ENCODE peak calls at places on chromosomes 13 and 19, in four cellular contexts. One of them, this sample, is unnamed.

GRCh38 chr13:24802074-24802473 is 38.1 kb downstream of the RNF17 start:
- DNase-seq in fibroblast of pulmonary artery: no peak
- DNase-seq in cardiac fibroblast: no peak
- DNase-seq in uterus: no peak
- DNase-seq in this sample: peak; percentile 1

GRCh38 chr19:35509018-35509652 is 4.3 kb downstream of the DMKN start:
- DNase-seq in fibroblast of pulmonary artery: no peak
- DNase-seq in cardiac fibroblast: no peak
- DNase-seq in uterus: peak; percentile 29
- DNase-seq in this sample: peak; percentile 12

GRCh38 chr13:90099847-90100246 is 1247.6 kb upstream of the MIR17HG start:
- DNase-seq in fibroblast of pulmonary artery: no peak
- DNase-seq in cardiac fibroblast: no peak
- DNase-seq in uterus: no peak
- DNase-seq in this sample: no peak

GRCh38 chr19:7004313-7004931 is 16.8 kb downstream of the MBD3L2B start:
- DNase-seq in fibroblast of pulmonary artery: no peak
- DNase-seq in cardiac fibroblast: no peak
- DNase-seq in uterus: no peak
- DNase-seq in this sample: no peak

GRCh38 chr19:54164369-54165068 is 5.0 kb upstream of the LENG1 start:
- DNase-seq in fibroblast of pulmonary artery: peak; percentile 40
- DNase-seq in cardiac fibroblast: peak; percentile 61
- DNase-seq in uterus: no peak
- DNase-seq in this sample: peak; percentile 47

GRCh38 chr13:53032849-53033248 is 4.2 kb downstream of the OLFM4 start:
- DNase-seq in fibroblast of pulmonary artery: no peak
- DNase-seq in cardiac fibroblast: no peak
- DNase-seq in uterus: no peak
- DNase-seq in this sample: no peak

GRCh38 chr19:44548736-44549135 is 19.3 kb upstream of the CEACAM20 start:
- DNase-seq in fibroblast of pulmonary artery: peak; percentile 71
- DNase-seq in cardiac fibroblast: no peak
- DNase-seq in uterus: no peak
- DNase-seq in this sample: peak; percentile 20

GRCh38 chr19:45428385-45429231 is 4.9 kb upstream of the ERCC1 start:
- DNase-seq in fibroblast of pulmonary artery: peak; percentile 43
- DNase-seq in cardiac fibroblast: peak; percentile 59
- DNase-seq in uterus: peak; percentile 70
- DNase-seq in this sample: peak; percentile 48

GRCh38 chr19:40809358-40810086 is 10.5 kb downstream of the EGLN2 start:
- DNase-seq in fibroblast of pulmonary artery: no peak
- DNase-seq in cardiac fibroblast: no peak
- DNase-seq in uterus: no peak
- DNase-seq in this sample: no peak

GRCh38 chr19:40954573-40954972 is 36.5 kb upstream of the CYP2B6 start:
- DNase-seq in fibroblast of pulmonary artery: peak; percentile 7
- DNase-seq in cardiac fibroblast: peak; percentile 5
- DNase-seq in uterus: no peak
- DNase-seq in this sample: peak; percentile 7

GRCh38 chr13:66915596-66916185 is 314.4 kb downstream of the PCDH9 start:
- DNase-seq in fibroblast of pulmonary artery: peak; percentile 61
- DNase-seq in cardiac fibroblast: peak; percentile 39
- DNase-seq in uterus: no peak
- DNase-seq in this sample: peak; percentile 69

GRCh38 chr13:94327318-94327717 is 152.2 kb downstream of the DCT start:
- DNase-seq in fibroblast of pulmonary artery: no peak
- DNase-seq in cardiac fibroblast: no peak
- DNase-seq in uterus: no peak
- DNase-seq in this sample: no peak

GRCh38 chr19:19820774-19821315 is 705 bp downstream of the ZNF506 start:
- DNase-seq in fibroblast of pulmonary artery: no peak
- DNase-seq in cardiac fibroblast: no peak
- DNase-seq in uterus: no peak
- DNase-seq in this sample: peak; percentile 7

GRCh38 chr13:112055417-112056206 is 11.3 kb upstream of the SOX1 start:
- DNase-seq in fibroblast of pulmonary artery: no peak
- DNase-seq in cardiac fibroblast: no peak
- DNase-seq in uterus: no peak
- DNase-seq in this sample: no peak

GRCh38 chr13:33575378-33575777 is 242.6 kb upstream of the RFC3 start:
- DNase-seq in fibroblast of pulmonary artery: no peak
- DNase-seq in cardiac fibroblast: no peak
- DNase-seq in uterus: no peak
- DNase-seq in this sample: no peak

GRCh38 chr19:7832781-7833180 is 2.8 kb downstream of the EVI5L start:
- DNase-seq in fibroblast of pulmonary artery: peak; percentile 30
- DNase-seq in cardiac fibroblast: peak; percentile 39
- DNase-seq in uterus: no peak
- DNase-seq in this sample: no peak

GRCh38 chr13:102117175-102117830 is 284.5 kb downstream of the FGF14 start:
- DNase-seq in fibroblast of pulmonary artery: no peak
- DNase-seq in cardiac fibroblast: no peak
- DNase-seq in uterus: no peak
- DNase-seq in this sample: no peak

GRCh38 chr13:44293354-44293753 is 80.3 kb upstream of the SERP2 start:
- DNase-seq in fibroblast of pulmonary artery: no peak
- DNase-seq in cardiac fibroblast: no peak
- DNase-seq in uterus: no peak
- DNase-seq in this sample: no peak

GRCh38 chr19:40633207-40633606 is 32.0 kb downstream of the LTBP4 start:
- DNase-seq in fibroblast of pulmonary artery: no peak
- DNase-seq in cardiac fibroblast: no peak
- DNase-seq in uterus: no peak
- DNase-seq in this sample: peak; percentile 43

GRCh38 chr19:15276620-15277019 is 44.4 kb upstream of the EPHX3 start:
- DNase-seq in fibroblast of pulmonary artery: no peak
- DNase-seq in cardiac fibroblast: no peak
- DNase-seq in uterus: no peak
- DNase-seq in this sample: no peak

GRCh38 chr19:1856345-1856697 is 7.1 kb downstream of the KLF16 start:
- DNase-seq in fibroblast of pulmonary artery: no peak
- DNase-seq in cardiac fibroblast: no peak
- DNase-seq in uterus: no peak
- DNase-seq in this sample: no peak

GRCh38 chr19:55216461-55217198 is 7.3 kb upstream of the PTPRH start:
- DNase-seq in fibroblast of pulmonary artery: peak; percentile 99
- DNase-seq in cardiac fibroblast: peak; percentile 99
- DNase-seq in uterus: peak; percentile 41
- DNase-seq in this sample: peak; percentile 100

GRCh38 chr19:53772943-53773342 is 51.2 kb downstream of the NLRP12 start:
- DNase-seq in fibroblast of pulmonary artery: peak; percentile 73
- DNase-seq in cardiac fibroblast: peak; percentile 61
- DNase-seq in uterus: peak; percentile 17
- DNase-seq in this sample: peak; percentile 79

GRCh38 chr13:46296920-46297319 is 85.2 kb downstream of the LRRC63 start:
- DNase-seq in fibroblast of pulmonary artery: peak; percentile 94
- DNase-seq in cardiac fibroblast: peak; percentile 92
- DNase-seq in uterus: no peak
- DNase-seq in this sample: peak; percentile 79

GRCh38 chr19:5048727-5049553 is 80.0 kb downstream of the KDM4B start:
- DNase-seq in fibroblast of pulmonary artery: peak; percentile 70
- DNase-seq in cardiac fibroblast: peak; percentile 76
- DNase-seq in uterus: peak; percentile 61
- DNase-seq in this sample: peak; percentile 68

GRCh38 chr13:44574466-44574855 is 1.7 kb downstream of the TSC22D1 start:
- DNase-seq in fibroblast of pulmonary artery: no peak
- DNase-seq in cardiac fibroblast: peak; percentile 19
- DNase-seq in uterus: no peak
- DNase-seq in this sample: peak; percentile 26

GRCh38 chr13:49865174-49865573 is 71.0 kb downstream of the SPRYD7 start:
- DNase-seq in fibroblast of pulmonary artery: no peak
- DNase-seq in cardiac fibroblast: no peak
- DNase-seq in uterus: no peak
- DNase-seq in this sample: no peak

GRCh38 chr13:75258159-75258782 is 223.7 kb downstream of the TBC1D4 start:
- DNase-seq in fibroblast of pulmonary artery: peak; percentile 77
- DNase-seq in cardiac fibroblast: peak; percentile 65
- DNase-seq in uterus: no peak
- DNase-seq in this sample: peak; percentile 81

GRCh38 chr13:50123002-50123401 is 107.8 kb downstream of the KCNRG start:
- DNase-seq in fibroblast of pulmonary artery: no peak
- DNase-seq in cardiac fibroblast: no peak
- DNase-seq in uterus: no peak
- DNase-seq in this sample: no peak

GRCh38 chr19:43711751-43712355 is 4.0 kb upstream of the IRGC start:
- DNase-seq in fibroblast of pulmonary artery: no peak
- DNase-seq in cardiac fibroblast: no peak
- DNase-seq in uterus: no peak
- DNase-seq in this sample: no peak

GRCh38 chr19:7879102-7879770 is 5.0 kb upstream of the PRR36 start:
- DNase-seq in fibroblast of pulmonary artery: no peak
- DNase-seq in cardiac fibroblast: no peak
- DNase-seq in uterus: no peak
- DNase-seq in this sample: no peak

GRCh38 chr19:17091758-17092333 is 16.3 kb downstream of the MYO9B start:
- DNase-seq in fibroblast of pulmonary artery: no peak
- DNase-seq in cardiac fibroblast: no peak
- DNase-seq in uterus: no peak
- DNase-seq in this sample: no peak

GRCh38 chr13:101489635-101490034 is 37.2 kb downstream of the ITGBL1 start:
- DNase-seq in fibroblast of pulmonary artery: peak; percentile 26
- DNase-seq in cardiac fibroblast: no peak
- DNase-seq in uterus: no peak
- DNase-seq in this sample: peak; percentile 70

GRCh38 chr13:41193469-41193868 is 900 bp downstream of the KBTBD7 start:
- DNase-seq in fibroblast of pulmonary artery: no peak
- DNase-seq in cardiac fibroblast: no peak
- DNase-seq in uterus: no peak
- DNase-seq in this sample: no peak
- H3K4me3 ChIP-seq in fibroblast of pulmonary artery: no peak overlapping the region
- H3K4me3 ChIP-seq in cardiac fibroblast: peak overlapping the region; percentile 61
- H3K4me3 ChIP-seq in uterus: peak overlapping the region; percentile 81
- H3K4me3 ChIP-seq in this sample: peak overlapping the region; percentile 61

DNA sequence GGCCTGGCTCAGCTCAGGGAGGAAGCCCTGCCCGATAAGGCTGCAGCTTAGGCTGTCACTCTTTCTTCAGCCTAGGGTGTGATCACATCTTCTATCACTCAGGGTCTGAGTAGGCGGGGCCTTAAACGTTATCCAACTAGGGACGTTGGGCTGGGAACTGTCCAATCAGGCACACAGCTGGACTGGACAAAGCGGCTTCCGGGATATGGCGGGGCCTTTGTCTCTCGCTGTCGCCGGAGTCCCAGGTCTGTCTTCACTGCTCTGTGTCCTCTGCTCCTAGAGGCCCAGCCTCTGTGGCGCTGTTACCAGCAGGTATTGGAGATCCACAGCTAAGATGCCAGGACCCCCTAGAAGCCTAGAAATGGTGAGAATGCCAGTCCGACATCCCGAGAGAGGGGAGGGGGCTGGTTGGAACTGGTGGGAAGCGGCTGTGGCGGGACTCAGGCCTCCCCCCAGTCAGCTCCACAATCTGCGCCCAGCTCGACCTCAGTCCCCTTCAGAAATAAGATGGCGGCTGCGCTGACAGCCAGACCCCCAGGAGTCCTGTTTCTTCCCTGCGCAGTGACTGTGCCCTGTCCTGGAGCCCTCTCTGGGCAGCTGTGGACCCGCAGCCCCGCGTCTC is at the start of gene ZNF254:
- DNase-seq in fibroblast of pulmonary artery: peak; percentile 95
- DNase-seq in cardiac fibroblast: peak; percentile 95
- DNase-seq in uterus: peak; percentile 76
- DNase-seq in this sample: peak; percentile 97
- H3K4me3 ChIP-seq in fibroblast of pulmonary artery: peak within 1 kb of the TSS; percentile 96
- H3K4me3 ChIP-seq in cardiac fibroblast: peak within 1 kb of the TSS; percentile 86
- H3K4me3 ChIP-seq in uterus: peak within 1 kb of the TSS; percentile 48
- H3K4me3 ChIP-seq in this sample: peak within 1 kb of the TSS; percentile 99

GRCh38 chr19:3403489-3404323 is 37.3 kb downstream of the NFIC start:
- DNase-seq in fibroblast of pulmonary artery: peak; percentile 95
- DNase-seq in cardiac fibroblast: peak; percentile 99
- DNase-seq in uterus: peak; percentile 93
- DNase-seq in this sample: peak; percentile 97

GRCh38 chr19:3406571-3407111 is 40.3 kb downstream of the NFIC start:
- DNase-seq in fibroblast of pulmonary artery: no peak
- DNase-seq in cardiac fibroblast: no peak
- DNase-seq in uterus: no peak
- DNase-seq in this sample: no peak

GRCh38 chr19:3404324-3405260 is 38.2 kb downstream of the NFIC start:
- DNase-seq in fibroblast of pulmonary artery: peak; percentile 90
- DNase-seq in cardiac fibroblast: peak; percentile 93
- DNase-seq in uterus: peak; percentile 91
- DNase-seq in this sample: peak; percentile 92

GRCh38 chr19:3402631-3403443 is 36.5 kb downstream of the NFIC start:
- DNase-seq in fibroblast of pulmonary artery: no peak
- DNase-seq in cardiac fibroblast: no peak
- DNase-seq in uterus: no peak
- DNase-seq in this sample: no peak

GRCh38 chr19:3405261-3405653 is 38.9 kb downstream of the NFIC start:
- DNase-seq in fibroblast of pulmonary artery: no peak
- DNase-seq in cardiac fibroblast: no peak
- DNase-seq in uterus: no peak
- DNase-seq in this sample: no peak
- H3K4me3 ChIP-seq in fibroblast of pulmonary artery: no peak overlapping the region
- H3K4me3 ChIP-seq in cardiac fibroblast: no peak overlapping the region
- H3K4me3 ChIP-seq in uterus: peak overlapping the region; percentile 41
- H3K4me3 ChIP-seq in this sample: no peak overlapping the region

GRCh38 chr13:114066956-114067355 is 65.5 kb downstream of the RASA3 start:
- DNase-seq in fibroblast of pulmonary artery: no peak
- DNase-seq in cardiac fibroblast: no peak
- DNase-seq in uterus: no peak
- DNase-seq in this sample: no peak
- H3K4me3 ChIP-seq in fibroblast of pulmonary artery: no peak overlapping the region
- H3K4me3 ChIP-seq in cardiac fibroblast: no peak overlapping the region
- H3K4me3 ChIP-seq in uterus: no peak overlapping the region
- H3K4me3 ChIP-seq in this sample: no peak overlapping the region

GRCh38 chr13:32409561-32410440 is 18.1 kb downstream of the N4BP2L1 start:
- DNase-seq in fibroblast of pulmonary artery: peak; percentile 82
- DNase-seq in cardiac fibroblast: peak; percentile 87
- DNase-seq in uterus: peak; percentile 73
- DNase-seq in this sample: peak; percentile 85
- H3K4me3 ChIP-seq in fibroblast of pulmonary artery: peak overlapping the region; percentile 17
- H3K4me3 ChIP-seq in cardiac fibroblast: peak overlapping the region; percentile 35
- H3K4me3 ChIP-seq in uterus: no peak overlapping the region
- H3K4me3 ChIP-seq in this sample: peak overlapping the region; percentile 45

GRCh38 chr19:46661735-46662592 is 982 bp upstream of the DACT3 start:
- DNase-seq in fibroblast of pulmonary artery: peak; percentile 94
- DNase-seq in cardiac fibroblast: peak; percentile 95
- DNase-seq in uterus: peak; percentile 86
- DNase-seq in this sample: peak; percentile 96
- H3K4me3 ChIP-seq in fibroblast of pulmonary artery: peak overlapping the region; percentile 50
- H3K4me3 ChIP-seq in cardiac fibroblast: peak overlapping the region; percentile 49
- H3K4me3 ChIP-seq in uterus: peak overlapping the region; percentile 33
- H3K4me3 ChIP-seq in this sample: peak overlapping the region; percentile 51

DNA sequence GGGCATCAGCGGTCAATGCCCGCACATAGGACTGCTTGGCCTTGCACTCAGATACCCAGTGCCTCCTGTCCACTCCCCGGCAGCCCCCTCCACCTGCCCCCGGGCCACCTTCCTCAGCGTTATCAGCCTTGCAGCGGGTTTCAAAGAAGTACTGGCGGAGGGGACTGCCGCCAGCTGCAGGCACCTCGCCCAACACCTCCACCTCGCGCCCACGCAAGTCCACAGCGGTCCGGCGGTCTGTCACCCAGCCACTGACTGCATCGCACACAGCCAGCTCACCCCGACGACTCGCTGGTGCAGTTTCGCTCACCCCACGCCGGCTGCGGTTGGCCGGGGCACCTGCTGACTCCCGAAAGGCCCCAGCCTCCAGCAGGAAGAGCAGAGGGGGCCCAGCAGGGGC is 3.2 kb downstream of the NTF4 start:
- DNase-seq in fibroblast of pulmonary artery: no peak
- DNase-seq in cardiac fibroblast: no peak
- DNase-seq in uterus: no peak
- DNase-seq in this sample: no peak
- H3K4me3 ChIP-seq in fibroblast of pulmonary artery: no peak overlapping the region
- H3K4me3 ChIP-seq in cardiac fibroblast: no peak overlapping the region
- H3K4me3 ChIP-seq in uterus: no peak overlapping the region
- H3K4me3 ChIP-seq in this sample: no peak overlapping the region

This sample was measured in choroid plexus epithelial cell.